ENCODE peak calls at places on chromosomes 3 and 15, in seven cellular contexts. Y is AG04450, F is uterus, U is NT2/D1, R is epithelial cell of esophagus, S is PC-3, M is astrocyte of the spinal cord. O is an unnamed sample.

GRCh38 chr3:127027061-127027735 is 44.3 kb downstream of the PLXNA1 start:
- DNase-seq in F (no peak), R (no peak), Y (no peak), S (no peak), M (no peak), U (no peak), O (no peak)

GRCh38 chr3:56962200-56962599 is 98.3 kb upstream of the SPATA12 start:
- DNase-seq in M (no peak), R (peak; percentile 48), F (no peak), Y (no peak), S (no peak), U (no peak), O (no peak)

GRCh38 chr3:175192536-175192935 is 333.4 kb downstream of the NAALADL2 start:
- DNase-seq in U (no peak), Y (no peak), S (peak; percentile 83), F (no peak), R (peak; percentile 71), M (no peak), O (peak; percentile 62)

GRCh38 chr3:126401611-126402160 is 7.0 kb downstream of the CFAP100 start:
- DNase-seq in F (no peak), R (no peak), M (no peak), S (no peak), Y (no peak), U (no peak), O (no peak)

GRCh38 chr15:54312528-54312927 is 334.3 kb downstream of the UNC13C start:
- DNase-seq in S (no peak), Y (no peak), F (no peak), U (peak; percentile 11), M (no peak), R (no peak), O (no peak)

GRCh38 chr3:8970971-8971589 is 7.8 kb upstream of the RAD18 start:
- DNase-seq in R (peak; percentile 67), Y (peak; percentile 37), U (peak; percentile 40), S (peak; percentile 86), M (peak; percentile 63), F (peak; percentile 67), O (peak; percentile 53)

GRCh38 chr3:165854696-165855095 is 17.5 kb upstream of the BCHE start:
- DNase-seq in Y (no peak), S (peak; percentile 58), R (peak; percentile 67), F (no peak), U (no peak), M (peak; percentile 31), O (peak; percentile 62)

GRCh38 chr3:58837863-58838255 is 171.3 kb upstream of the FAM3D start:
- DNase-seq in F (no peak), S (no peak), M (no peak), Y (no peak), R (no peak), U (no peak), O (no peak)

GRCh38 chr3:125357032-125357658 is 18.0 kb downstream of the ZNF148 start:
- DNase-seq in Y (no peak), R (peak; percentile 51), M (peak; percentile 51), S (peak; percentile 33), U (no peak), F (peak; percentile 22), O (no peak)

GRCh38 chr3:183377307-183377959 is 51.0 kb downstream of the MCF2L2 start:
- DNase-seq in U (no peak), M (peak; percentile 32), F (no peak), S (peak; percentile 73), Y (no peak), R (peak; percentile 77), O (peak; percentile 75)

GRCh38 chr15:55784284-55784683 is 41.3 kb upstream of the PRTG start:
- DNase-seq in M (no peak), U (no peak), R (no peak), Y (no peak), F (no peak), S (no peak), O (no peak)

GRCh38 chr15:74768771-74769342 is 13.0 kb upstream of the CSK start:
- DNase-seq in Y (no peak), M (peak; percentile 33), F (peak; percentile 55), U (no peak), R (peak; percentile 58), S (peak; percentile 64), O (peak; percentile 30)

GRCh38 chr3:189304465-189305341 is 132.9 kb downstream of the TPRG1 start:
- DNase-seq in Y (no peak), S (peak; percentile 99), R (peak; percentile 89), M (peak; percentile 54), U (peak; percentile 44), F (peak; percentile 50), O (peak; percentile 84)

GRCh38 chr3:154780263-154780662 is 299.9 kb upstream of the MME start:
- DNase-seq in U (peak; percentile 2), M (no peak), F (no peak), R (no peak), Y (no peak), S (no peak), O (no peak)

GRCh38 chr3:153463895-153464294 is 301.9 kb downstream of the RAP2B start:
- DNase-seq in F (no peak), U (no peak), S (no peak), R (no peak), M (no peak), Y (no peak), O (no peak)

GRCh38 chr15:52732551-52732950 is 53.4 kb upstream of the ATOSA start:
- DNase-seq in U (no peak), Y (no peak), M (no peak), F (no peak), R (no peak), S (no peak), O (no peak)

GRCh38 chr15:52734329-52734728 is 55.1 kb upstream of the ATOSA start:
- DNase-seq in R (no peak), F (no peak), U (no peak), M (no peak), S (no peak), Y (no peak), O (no peak)

GRCh38 chr15:52733078-52733477 is 53.9 kb upstream of the ATOSA start:
- DNase-seq in S (no peak), M (no peak), Y (no peak), F (no peak), R (peak; percentile 25), U (peak; percentile 9), O (no peak)

GRCh38 chr15:52735231-52736089 is 54.7 kb downstream of the ONECUT1 start:
- DNase-seq in M (peak; percentile 80), Y (peak; percentile 38), R (peak; percentile 79), F (peak; percentile 39), U (peak; percentile 58), S (peak; percentile 90), O (peak; percentile 71)

GRCh38 chr15:52733696-52734255 is 54.6 kb upstream of the ATOSA start:
- DNase-seq in Y (no peak), R (no peak), F (no peak), M (peak; percentile 7), S (no peak), U (no peak), O (no peak)
- H3K4me3 ChIP-seq in Y (no peak overlapping the region), R (no peak overlapping the region), F (no peak overlapping the region), M (no peak overlapping the region), S (no peak overlapping the region), U (no peak overlapping the region), O (no peak overlapping the region)

GRCh38 chr15:89206908-89207331 is 14.5 kb downstream of the RLBP1 start:
- DNase-seq in F (peak; percentile 64), S (peak; percentile 76), Y (peak; percentile 16), U (peak; percentile 84), R (peak; percentile 69), M (peak; percentile 65), O (peak; percentile 48)
- H3K4me3 ChIP-seq in F (no peak overlapping the region), S (peak overlapping the region; percentile 70), Y (peak overlapping the region; percentile 41), U (no peak overlapping the region), R (peak overlapping the region; percentile 14), M (no peak overlapping the region), O (no peak overlapping the region)

GRCh38 chr3:77041756-77042155 is 1.9 kb downstream of the ROBO2 start:
- DNase-seq in F (no peak), M (no peak), R (no peak), S (no peak), Y (no peak), U (no peak), O (no peak)

GRCh38 chr3:77041156-77041696 is 1.3 kb downstream of the ROBO2 start:
- DNase-seq in F (no peak), M (no peak), U (no peak), Y (no peak), S (no peak), R (no peak), O (no peak)

GRCh38 chr3:77039606-77040553 is at the start of gene ROBO2:
- DNase-seq in F (peak; percentile 30), S (no peak), R (peak; percentile 54), Y (no peak), U (peak; percentile 59), M (peak; percentile 22), O (peak; percentile 26)

GRCh38 chr3:77038468-77038927 is 1.4 kb upstream of the ROBO2 start:
- DNase-seq in F (peak; percentile 55), M (peak; percentile 88), Y (peak; percentile 70), S (peak; percentile 83), R (peak; percentile 90), U (peak; percentile 76), O (peak; percentile 77)

DNA sequence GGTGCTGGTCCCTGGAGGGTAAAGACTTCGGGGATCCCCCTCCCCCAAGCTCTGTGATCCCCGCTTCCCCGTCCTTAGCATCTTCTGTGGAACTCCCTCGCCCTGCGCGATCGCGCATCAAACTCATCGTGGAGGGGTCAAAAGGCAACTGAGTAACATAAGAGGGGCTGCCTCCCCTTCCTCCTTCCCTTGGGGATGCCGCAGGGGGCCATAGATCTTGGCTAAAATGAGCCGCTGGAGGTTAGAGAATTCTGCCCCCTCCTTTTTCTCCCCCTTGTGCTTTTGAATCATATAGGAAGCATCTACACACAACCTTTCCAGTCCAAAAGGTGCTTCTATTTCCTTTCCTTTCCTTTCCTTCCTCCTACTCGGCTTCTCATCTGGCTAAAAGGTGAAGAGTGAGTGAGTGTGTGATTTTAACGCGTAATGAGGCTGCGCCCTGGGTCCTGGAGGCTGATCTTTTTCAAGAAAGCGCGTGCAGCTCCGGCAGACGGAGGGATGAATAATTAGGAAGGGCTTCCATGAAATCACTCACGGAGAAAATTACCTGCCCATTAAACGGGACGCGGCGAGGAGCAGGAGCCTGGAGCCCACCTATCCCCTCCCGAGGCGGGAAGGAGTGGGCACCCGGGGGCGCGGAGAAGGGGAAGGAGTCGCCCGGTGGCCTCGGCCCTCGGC is 832 bp upstream of the ROBO2 start:
- DNase-seq in Y (no peak), U (no peak), S (no peak), F (peak; percentile 16), R (peak; percentile 53), M (peak; percentile 5), O (peak; percentile 42)
- H3K4me3 ChIP-seq in Y (peak overlapping the region; percentile 64), U (peak overlapping the region; percentile 62), S (peak overlapping the region; percentile 29), F (peak overlapping the region; percentile 48), R (peak overlapping the region; percentile 34), M (peak overlapping the region; percentile 42), O (peak overlapping the region; percentile 41)

DNA sequence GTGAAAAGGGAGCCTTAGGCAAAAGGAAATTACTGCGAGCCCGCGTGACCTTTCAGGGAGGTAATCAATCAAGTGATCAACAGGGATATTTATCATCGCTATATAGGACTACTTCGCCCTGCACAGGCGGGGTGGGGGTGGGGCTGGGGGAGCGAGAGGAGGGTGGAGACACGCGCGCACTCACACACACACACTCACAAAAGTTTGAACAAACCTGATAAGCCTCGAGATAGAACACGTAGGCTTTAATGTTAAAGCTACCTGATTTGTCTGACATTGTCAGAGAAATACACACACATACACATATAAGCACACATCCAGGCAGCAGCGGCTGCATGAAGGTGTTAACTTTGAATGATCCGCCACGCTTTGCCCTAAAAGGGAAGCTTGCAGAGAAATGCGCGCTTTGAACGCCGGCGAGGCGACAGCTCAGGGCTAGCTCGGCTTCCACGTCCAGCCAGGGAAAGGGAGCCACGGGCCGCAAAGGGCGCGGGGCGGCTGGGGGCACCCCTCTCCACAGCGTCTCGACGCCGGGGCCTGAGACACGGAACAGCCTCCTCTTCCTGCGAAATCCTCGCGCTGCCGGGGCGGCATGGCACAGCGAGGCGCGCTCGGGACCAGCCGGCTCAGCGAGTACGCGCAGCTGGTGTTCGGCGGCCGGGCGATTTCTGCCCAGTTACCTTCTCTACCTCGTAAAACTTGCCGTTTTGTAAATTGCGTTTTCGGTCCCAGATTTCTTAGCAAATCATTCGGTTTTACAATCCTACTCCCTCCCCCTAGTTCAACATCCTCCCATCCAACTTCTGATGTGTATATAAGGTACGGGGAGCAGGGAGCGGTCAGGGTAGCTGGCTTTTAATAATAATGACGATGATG is 4.8 kb upstream of the MECOM start:
- DNase-seq in M (peak; percentile 46), S (peak; percentile 47), U (no peak), F (no peak), Y (no peak), R (peak; percentile 58), O (peak; percentile 53)
- H3K4me3 ChIP-seq in M (peak overlapping the region; percentile 36), S (peak overlapping the region; percentile 75), U (peak overlapping the region; percentile 39), F (peak overlapping the region; percentile 8), Y (peak overlapping the region; percentile 55), R (peak overlapping the region; percentile 51), O (peak overlapping the region; percentile 55)

O was measured in bronchial epithelial cell.